ENCODE peak calls at places on chromosomes 5 and 9, in four cellular contexts. One of them, this sample, is unnamed.

GRCh38 chr5:66232701-66233100 is 88.6 kb downstream of the SREK1 start:
- DNase-seq in H1: no peak
- DNase-seq in PC-9: no peak
- DNase-seq in neural progenitor cell: no peak
- DNase-seq in this sample: no peak

GRCh38 chr5:40680741-40681350 is 1.1 kb downstream of the PTGER4 start:
- DNase-seq in PC-9: no peak
- DNase-seq in H1: no peak
- DNase-seq in neural progenitor cell: peak
- DNase-seq in this sample: no peak

GRCh38 chr5:50325237-50325832 is 115.8 kb downstream of the EMB start:
- DNase-seq in PC-9: no peak
- DNase-seq in H1: no peak
- DNase-seq in neural progenitor cell: peak
- DNase-seq in this sample: peak

GRCh38 chr9:27094640-27095039 is 14.4 kb upstream of the TEK start:
- DNase-seq in PC-9: peak
- DNase-seq in H1: no peak
- DNase-seq in neural progenitor cell: no peak
- DNase-seq in this sample: no peak

GRCh38 chr5:1431896-1432295 is 13.3 kb downstream of the SLC6A3 start:
- DNase-seq in neural progenitor cell: no peak
- DNase-seq in PC-9: no peak
- DNase-seq in H1: no peak
- DNase-seq in this sample: no peak

GRCh38 chr9:78783743-78784142 is 486.8 kb downstream of the PSAT1 start:
- DNase-seq in PC-9: no peak
- DNase-seq in H1: no peak
- DNase-seq in neural progenitor cell: no peak
- DNase-seq in this sample: no peak

GRCh38 chr5:65172486-65173129 is 309.1 kb downstream of the ADAMTS6 start:
- DNase-seq in H1: no peak
- DNase-seq in neural progenitor cell: no peak
- DNase-seq in PC-9: no peak
- DNase-seq in this sample: no peak

GRCh38 chr5:74594172-74595040 is 46.1 kb downstream of the ENC1 start:
- DNase-seq in neural progenitor cell: no peak
- DNase-seq in PC-9: no peak
- DNase-seq in H1: no peak
- DNase-seq in this sample: no peak

GRCh38 chr9:37916471-37917314 is 12.8 kb upstream of the SLC25A51 start:
- DNase-seq in neural progenitor cell: no peak
- DNase-seq in H1: no peak
- DNase-seq in PC-9: no peak
- DNase-seq in this sample: no peak

GRCh38 chr5:71880531-71880930 is 161.5 kb downstream of the CARTPT start:
- DNase-seq in PC-9: no peak
- DNase-seq in neural progenitor cell: no peak
- DNase-seq in H1: no peak
- DNase-seq in this sample: no peak

GRCh38 chr5:71884926-71885325 is 165.9 kb downstream of the CARTPT start:
- DNase-seq in PC-9: no peak
- DNase-seq in H1: no peak
- DNase-seq in neural progenitor cell: no peak
- DNase-seq in this sample: no peak

GRCh38 chr5:71887680-71888079 is 168.6 kb downstream of the CARTPT start:
- DNase-seq in PC-9: no peak
- DNase-seq in neural progenitor cell: peak
- DNase-seq in H1: no peak
- DNase-seq in this sample: peak

GRCh38 chr5:71883745-71884103 is 164.6 kb downstream of the CARTPT start:
- DNase-seq in neural progenitor cell: no peak
- DNase-seq in H1: no peak
- DNase-seq in PC-9: no peak
- DNase-seq in this sample: no peak

GRCh38 chr5:71882826-71883744 is 164.0 kb downstream of the CARTPT start:
- DNase-seq in PC-9: no peak
- DNase-seq in H1: no peak
- DNase-seq in neural progenitor cell: no peak
- DNase-seq in this sample: no peak
- H3K4me2 ChIP-seq in PC-9: no peak
- H3K4me2 ChIP-seq in H1: no peak
- H3K4me2 ChIP-seq in neural progenitor cell: no peak
- H3K4me2 ChIP-seq in this sample: no peak

DNA sequence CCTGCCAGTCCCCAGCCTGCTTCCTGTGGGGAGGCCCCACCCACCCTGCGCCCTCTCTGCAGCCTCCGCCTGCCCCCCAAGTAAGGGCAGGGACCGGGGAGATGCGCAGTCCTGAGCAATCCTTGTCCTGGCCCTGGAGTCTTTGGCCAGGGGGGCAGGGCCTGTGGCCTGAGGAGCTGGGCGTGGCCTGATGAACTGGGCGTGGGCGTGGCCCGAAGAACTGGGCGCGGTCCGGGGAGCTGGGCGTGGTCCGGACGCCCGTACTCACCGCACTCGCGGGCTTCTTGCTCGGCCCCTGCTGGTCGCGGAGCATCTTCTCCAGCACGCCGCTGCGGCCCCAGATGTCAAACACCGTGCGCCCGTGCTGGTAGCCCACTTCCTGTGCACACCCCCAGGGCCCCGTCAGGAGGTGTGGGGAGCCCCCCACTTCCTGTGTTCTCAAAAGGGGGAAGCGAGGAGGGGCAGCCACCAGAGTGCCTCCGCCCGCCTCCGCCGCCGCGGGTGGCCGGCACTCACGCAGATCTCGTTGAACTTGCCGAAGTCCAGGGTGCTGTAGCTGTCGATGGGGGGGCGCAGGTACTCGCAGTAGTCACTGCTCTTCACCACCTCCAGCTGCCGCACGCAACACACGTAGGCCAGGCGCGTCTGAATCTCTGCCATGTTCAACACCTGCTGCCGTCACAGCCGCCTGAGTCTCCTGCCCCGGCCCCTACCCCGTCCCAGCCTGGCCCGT is 2.7 kb upstream of the NSMF start:
- DNase-seq in neural progenitor cell: peak
- DNase-seq in PC-9: no peak
- DNase-seq in H1: peak
- DNase-seq in this sample: peak
- H2AFZ ChIP-seq in neural progenitor cell: no peak
- H2AFZ ChIP-seq in PC-9: no peak
- H2AFZ ChIP-seq in H1: no peak
- H2AFZ ChIP-seq in this sample: no peak

GRCh38 chr9:123712399-123712798 is 217.5 kb downstream of the DENND1A start:
- DNase-seq in PC-9: no peak
- DNase-seq in neural progenitor cell: no peak
- DNase-seq in H1: no peak
- DNase-seq in this sample: no peak
- H3K4me2 ChIP-seq in PC-9: no peak
- H3K4me2 ChIP-seq in neural progenitor cell: no peak
- H3K4me2 ChIP-seq in H1: no peak
- H3K4me2 ChIP-seq in this sample: no peak

GRCh38 chr5:95163079-95163478 is 121.8 kb downstream of the MCTP1 start:
- DNase-seq in PC-9: no peak
- DNase-seq in H1: no peak
- DNase-seq in neural progenitor cell: no peak
- DNase-seq in this sample: no peak

GRCh38 chr5:95164869-95165268 is 120.0 kb downstream of the MCTP1 start:
- DNase-seq in PC-9: no peak
- DNase-seq in H1: no peak
- DNase-seq in neural progenitor cell: no peak
- DNase-seq in this sample: no peak

GRCh38 chr5:95159603-95160002 is 125.3 kb downstream of the MCTP1 start:
- DNase-seq in neural progenitor cell: no peak
- DNase-seq in PC-9: no peak
- DNase-seq in H1: no peak
- DNase-seq in this sample: no peak

DNA sequence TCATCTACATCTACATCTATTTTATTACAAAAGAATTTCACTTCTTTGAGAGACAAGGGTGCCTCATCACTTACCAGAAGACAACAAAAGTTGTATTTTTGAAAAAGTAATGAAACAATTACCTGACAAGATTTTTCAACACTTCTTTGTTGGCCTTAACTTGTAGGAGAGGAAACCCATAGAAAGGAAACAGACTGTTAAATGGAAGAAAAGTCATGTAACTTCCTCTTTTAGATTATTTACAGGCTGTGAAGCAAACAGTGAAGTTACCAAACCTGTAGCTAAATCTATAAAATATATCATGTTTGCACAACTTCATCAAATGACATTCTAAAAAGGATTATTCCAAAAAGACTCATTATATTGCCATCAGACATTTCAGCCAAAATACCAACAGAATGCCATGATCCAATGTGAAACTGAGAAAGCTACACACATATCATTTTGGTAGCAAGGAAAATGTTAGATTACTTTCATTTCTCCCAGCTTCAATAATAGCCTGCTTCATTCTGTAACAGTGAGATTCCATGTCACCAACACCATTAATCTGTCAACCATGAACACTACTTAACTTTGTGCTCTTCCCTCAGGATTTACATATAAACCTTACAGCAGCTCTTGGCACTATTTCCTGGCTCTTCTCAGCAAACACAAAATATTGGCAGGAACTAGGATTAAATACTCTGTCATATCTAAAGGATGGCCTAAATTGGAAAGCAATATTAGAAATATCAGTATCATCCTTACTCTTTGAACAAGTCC is 122.5 kb downstream of the MCTP1 start:
- DNase-seq in H1: no peak
- DNase-seq in neural progenitor cell: no peak
- DNase-seq in PC-9: no peak
- DNase-seq in this sample: no peak
- H2AFZ ChIP-seq in H1: no peak
- H2AFZ ChIP-seq in neural progenitor cell: no peak
- H2AFZ ChIP-seq in PC-9: no peak
- H2AFZ ChIP-seq in this sample: no peak

DNA sequence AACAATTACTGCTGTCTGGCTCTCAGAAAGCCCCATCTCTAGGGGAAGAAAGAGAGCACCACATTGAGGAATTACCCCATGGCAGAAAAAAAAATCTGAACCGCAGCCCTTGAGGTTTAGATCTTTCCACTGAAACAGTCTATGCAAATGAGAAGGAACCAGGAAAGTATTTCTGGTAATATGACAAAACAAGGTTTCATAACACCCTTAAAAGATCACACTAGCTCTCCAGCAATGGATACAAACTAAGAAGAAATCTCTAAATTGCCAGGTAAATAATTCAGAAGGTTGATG is 427.1 kb downstream of the PRELID2 start:
- DNase-seq in H1: no peak
- DNase-seq in PC-9: no peak
- DNase-seq in neural progenitor cell: no peak
- DNase-seq in this sample: no peak
- H3K4me2 ChIP-seq in H1: no peak
- H3K4me2 ChIP-seq in PC-9: no peak
- H3K4me2 ChIP-seq in neural progenitor cell: no peak
- H3K4me2 ChIP-seq in this sample: no peak

DNA sequence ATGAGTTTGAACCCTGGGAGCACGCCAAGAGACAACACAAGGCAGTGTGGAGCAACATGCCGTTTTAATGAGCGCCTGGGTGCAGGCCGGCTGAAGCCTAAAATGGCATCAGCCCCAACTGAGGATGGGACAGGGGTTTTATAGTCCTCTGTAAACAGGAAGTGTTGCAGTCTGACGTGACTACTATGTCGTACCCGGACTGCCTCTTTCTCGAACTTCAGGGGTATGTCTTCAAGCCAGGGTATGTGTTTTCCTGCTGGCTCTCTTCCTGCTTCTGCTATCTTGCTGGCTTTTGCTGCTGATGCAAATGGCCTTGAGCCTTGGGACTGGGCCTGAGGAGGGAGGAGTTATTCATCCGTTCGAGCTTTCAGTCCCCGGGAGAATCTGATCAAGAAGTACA is 193.8 kb downstream of the CYLC2 start:
- DNase-seq in neural progenitor cell: no peak
- DNase-seq in PC-9: no peak
- DNase-seq in H1: no peak
- DNase-seq in this sample: no peak
- H2AFZ ChIP-seq in neural progenitor cell: no peak
- H2AFZ ChIP-seq in PC-9: no peak
- H2AFZ ChIP-seq in H1: no peak
- H2AFZ ChIP-seq in this sample: no peak

DNA sequence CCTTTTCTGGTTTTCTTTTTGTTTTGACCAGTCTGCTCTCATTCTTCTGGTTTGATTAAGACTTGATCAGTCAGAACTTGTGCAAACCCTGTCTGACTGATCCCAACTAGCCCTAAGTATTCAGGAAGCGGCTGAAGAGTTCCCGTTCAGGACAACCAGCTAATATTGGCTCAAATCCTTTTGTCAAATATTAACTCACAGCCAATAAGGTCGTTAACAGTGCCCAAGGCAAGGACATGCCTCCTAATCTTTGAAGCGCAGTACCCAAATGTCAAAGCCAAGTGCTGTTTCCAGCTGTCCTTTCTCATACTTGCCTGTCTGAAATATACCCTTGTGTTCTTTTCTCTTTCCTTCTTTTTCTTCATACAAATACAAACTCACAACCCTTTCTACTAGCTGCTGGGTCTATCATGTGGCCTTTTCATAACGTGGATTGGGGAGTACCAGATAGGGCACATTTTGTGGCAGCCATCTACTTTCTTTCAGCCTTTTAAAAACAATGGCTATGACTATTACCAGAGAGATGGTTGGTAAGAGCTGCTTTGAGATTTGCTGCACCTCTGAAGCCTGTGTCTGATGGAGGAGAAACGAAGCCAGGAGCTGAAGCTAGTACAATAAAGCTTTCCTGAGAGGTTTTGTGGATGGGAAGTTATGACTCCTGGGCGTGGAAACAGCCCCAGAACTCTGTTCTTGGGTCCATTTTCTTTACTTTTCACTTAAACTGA is 266.4 kb upstream of the ZNF608 start:
- DNase-seq in PC-9: no peak
- DNase-seq in H1: no peak
- DNase-seq in neural progenitor cell: no peak
- DNase-seq in this sample: no peak
- H3K4me2 ChIP-seq in PC-9: no peak
- H3K4me2 ChIP-seq in H1: no peak
- H3K4me2 ChIP-seq in neural progenitor cell: no peak
- H3K4me2 ChIP-seq in this sample: no peak